ENCODE peak calls at places on chromosomes 11 and 22, in four cellular contexts. Y, U, M and Q are unnamed samples. For H3K9me3, the result is how much of the 10 kb centered on the place peaks cover.

GRCh38 chr22:49215840-49216239 is 611.8 kb downstream of the BRD1 start:
- DNase-seq in Y (no peak), U (no peak), M (no peak), Q (no peak)

GRCh38 chr11:96055706-96056387 is 131.9 kb upstream of the MTMR2 start:
- DNase-seq in Y (peak), U (no peak), M (peak), Q (no peak)

GRCh38 chr11:68582416-68583046 is 101.8 kb upstream of the GAL start:
- DNase-seq in Y (no peak), U (peak), M (no peak), Q (no peak)

GRCh38 chr22:49787861-49788260 is 39.8 kb downstream of the BRD1 start:
- DNase-seq in Y (no peak), U (no peak), M (no peak), Q (no peak)

GRCh38 chr11:65791719-65792213 is 4.9 kb downstream of the OVOL1 start:
- DNase-seq in Y (no peak), U (no peak), M (no peak), Q (no peak)

GRCh38 chr22:38033522-38034277 is 23.5 kb upstream of the PICK1 start:
- DNase-seq in Y (no peak), U (no peak), M (no peak), Q (no peak)

GRCh38 chr22:23764931-23765881 is 2.4 kb downstream of the C22orf15 start:
- DNase-seq in Y (no peak), U (no peak), M (no peak), Q (no peak)

GRCh38 chr11:9972917-9973504 is 309.1 kb downstream of the SWAP70 start:
- DNase-seq in Y (peak), U (no peak), M (no peak), Q (no peak)

GRCh38 chr11:33551051-33551450 is 149.6 kb downstream of the C11orf91 start:
- DNase-seq in Y (peak), U (no peak), M (no peak), Q (no peak)

GRCh38 chr11:128417607-128418324 is 169.6 kb downstream of the ETS1 start:
- DNase-seq in Y (peak), U (no peak), M (no peak), Q (no peak)

GRCh38 chr11:27124514-27125264 is 84.1 kb downstream of the BBOX1 start:
- DNase-seq in Y (peak), U (no peak), M (no peak), Q (no peak)

GRCh38 chr11:108025387-108026080 is 16.8 kb downstream of the CUL5 start:
- DNase-seq in Y (peak), U (no peak), M (no peak), Q (no peak)

GRCh38 chr11:19601235-19601634 is 111.4 kb upstream of the NAV2 start:
- DNase-seq in Y (no peak), U (no peak), M (no peak), Q (no peak)

GRCh38 chr22:24950272-24950902 is 2.1 kb upstream of the KIAA1671 start:
- DNase-seq in Y (peak), U (no peak), M (peak), Q (no peak)

GRCh38 chr11:6695377-6695776 is 12.2 kb upstream of the MRPL17 start:
- DNase-seq in Y (peak), U (no peak), M (no peak), Q (no peak)

GRCh38 chr22:40434101-40434500 is 63.7 kb downstream of the SGSM3 start:
- DNase-seq in Y (peak), U (no peak), M (no peak), Q (no peak)

GRCh38 chr11:111347002-111347722 is 31.9 kb downstream of the POU2AF1 start:
- DNase-seq in Y (no peak), U (peak), M (no peak), Q (no peak)

GRCh38 chr11:12531681-12532080 is 142.5 kb upstream of the TEAD1 start:
- DNase-seq in Y (peak), U (no peak), M (no peak), Q (no peak)

GRCh38 chr11:102171101-102171500 is 60.9 kb downstream of the YAP1 start:
- DNase-seq in Y (peak), U (no peak), M (no peak), Q (no peak)

GRCh38 chr11:33869511-33870422 is 22.1 kb downstream of the LMO2 start:
- DNase-seq in Y (peak), U (peak), M (peak), Q (no peak)

GRCh38 chr11:97460091-97460490 is 1070.3 kb downstream of the JRKL start:
- DNase-seq in Y (no peak), U (no peak), M (no peak), Q (no peak)
- H3K9me3 ChIP-seq in Y (under half), U (under half), M (under half), Q (under half)

DNA sequence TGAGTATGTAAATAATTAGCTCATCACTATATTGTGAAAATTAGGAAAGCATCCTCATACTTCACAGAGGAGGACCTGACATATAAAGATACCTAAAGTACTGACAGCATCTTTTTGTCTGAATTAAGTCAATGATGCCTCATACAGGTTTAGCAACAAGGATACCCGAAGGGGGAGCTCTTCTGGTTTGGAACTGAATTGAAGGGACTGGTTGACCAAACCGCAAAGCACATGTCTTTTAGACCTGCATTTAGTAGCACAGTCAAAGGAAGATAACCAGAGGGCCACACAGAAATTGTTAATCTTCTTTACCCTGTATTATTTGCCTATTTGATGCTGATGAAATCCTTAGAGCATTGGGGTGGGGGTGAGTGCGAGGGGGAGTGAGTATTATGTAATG is 12.9 kb upstream of the WT1 start:
- DNase-seq in Y (no peak), U (no peak), M (no peak), Q (no peak)
- TF ChIP-seq CTCF in Y (no peak), U (peak), M (peak), Q (no peak)

GRCh38 chr11:3357302-3357701 is 21.6 kb downstream of the ZNF195 start:
- DNase-seq in Y (no peak), U (no peak), M (no peak), Q (no peak)
- H3K9me3 ChIP-seq in Y (half or more), U (half or more), M (under half), Q (half or more)

GRCh38 chr11:126189109-126189929 is 22.1 kb downstream of the RPUSD4 start:
- DNase-seq in Y (no peak), U (no peak), M (no peak), Q (no peak)

GRCh38 chr11:126185200-126186030 is 26.0 kb downstream of the RPUSD4 start:
- DNase-seq in Y (no peak), U (no peak), M (no peak), Q (no peak)

GRCh38 chr11:126188332-126189108 is 22.9 kb downstream of the RPUSD4 start:
- DNase-seq in Y (no peak), U (no peak), M (no peak), Q (no peak)

GRCh38 chr11:126186031-126186698 is 25.3 kb downstream of the RPUSD4 start:
- DNase-seq in Y (peak), U (peak), M (peak), Q (no peak)

DNA sequence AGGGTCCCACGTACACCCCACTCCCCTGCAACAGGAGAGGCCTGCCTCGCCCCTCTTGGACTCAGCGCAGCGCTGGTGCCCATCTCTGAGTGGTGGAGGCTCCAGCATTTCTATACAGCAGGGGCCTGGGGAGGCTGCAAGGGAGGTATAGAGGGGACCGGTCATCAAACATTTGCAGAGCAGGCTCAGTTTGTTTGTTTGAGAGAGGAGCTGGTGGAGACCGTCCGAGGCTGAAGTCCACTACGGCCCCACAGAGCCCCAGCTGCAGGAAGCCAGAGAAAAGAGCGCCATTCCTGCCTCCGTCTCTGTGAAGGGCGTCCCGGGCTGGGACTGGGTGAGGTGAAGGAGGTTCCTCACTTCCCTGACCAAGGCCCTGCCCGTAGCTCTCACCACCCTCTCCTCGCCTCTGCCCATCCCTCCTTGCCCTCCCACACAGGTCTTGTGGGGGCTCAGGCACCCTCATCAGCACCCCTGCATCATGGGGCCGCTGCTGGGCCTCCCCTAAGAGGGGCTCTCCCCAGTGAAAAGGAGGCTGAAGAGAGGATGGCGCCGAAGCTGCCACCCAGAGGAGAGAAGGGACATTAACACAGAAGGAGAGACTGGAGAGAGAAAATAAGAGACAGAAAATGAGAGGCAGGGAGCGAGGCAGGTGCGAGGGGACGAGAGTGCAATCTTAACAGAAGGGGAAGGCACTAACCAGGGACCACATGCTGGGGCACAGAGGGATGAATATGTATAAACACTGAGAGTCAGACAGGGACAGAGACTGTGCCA is 24.6 kb downstream of the RPUSD4 start:
- DNase-seq in Y (no peak), U (no peak), M (peak), Q (no peak)
- TF ChIP-seq CTCF in Y (no peak), U (no peak), M (peak), Q (no peak)